ENCODE peak calls at places on chromosomes 4 and X, in six cellular contexts. E, J, N, B, P and G are unnamed samples.

GRCh38 chrX:119790977-119791436 is 423 bp downstream of the RPL39 start:
- DNase-seq in B (no peak), N (peak; percentile 13), P (no peak), E (no peak), J (peak; percentile 46), G (peak; percentile 48)

GRCh38 chr4:80017125-80017854 is 55.7 kb downstream of the ANTXR2 start:
- DNase-seq in P (no peak), B (no peak), E (no peak), J (no peak), N (no peak), G (peak; percentile 92)

GRCh38 chr4:109406337-109406931 is 27.2 kb upstream of the SEC24B start:
- DNase-seq in E (no peak), B (no peak), J (peak; percentile 63), P (no peak), N (peak; percentile 18), G (peak; percentile 72)

GRCh38 chr4:109078724-109079123 is 223.7 kb downstream of the COL25A1 start:
- DNase-seq in B (no peak), N (no peak), E (no peak), P (no peak), J (no peak), G (peak; percentile 85)

GRCh38 chrX:24796204-24796603 is 102.5 kb downstream of the POLA1 start:
- DNase-seq in J (no peak), P (no peak), E (no peak), N (no peak), B (no peak), G (no peak)

GRCh38 chr4:165364452-165365080 is 14.2 kb upstream of the CPE start:
- DNase-seq in P (no peak), B (no peak), E (no peak), N (no peak), J (no peak), G (peak; percentile 65)

GRCh38 chrX:41184312-41184711 is 99.1 kb downstream of the USP9X start:
- DNase-seq in E (no peak), N (no peak), J (peak; percentile 13), P (no peak), B (no peak), G (no peak)

GRCh38 chr4:8648296-8648695 is 55.7 kb downstream of the CPZ start:
- DNase-seq in E (no peak), N (no peak), P (no peak), J (no peak), B (no peak), G (no peak)

GRCh38 chr4:118278473-118279274 is 74.1 kb downstream of the PRSS12 start:
- DNase-seq in J (peak; percentile 98), B (peak; percentile 96), N (peak; percentile 96), E (peak; percentile 66), P (peak; percentile 83), G (peak; percentile 87)

GRCh38 chr4:6475492-6476020 is 3.1 kb upstream of the PPP2R2C start:
- DNase-seq in E (no peak), B (no peak), J (peak; percentile 3), P (no peak), N (no peak), G (no peak)

GRCh38 chr4:158065176-158065575 is 107.6 kb downstream of the GASK1B start:
- DNase-seq in E (no peak), B (no peak), J (no peak), P (no peak), N (no peak), G (no peak)

GRCh38 chrX:47523297-47523696 is 37.7 kb upstream of the ARAF start:
- DNase-seq in J (peak; percentile 76), B (peak; percentile 50), P (peak; percentile 67), N (peak; percentile 45), E (peak; percentile 57), G (peak; percentile 58)

GRCh38 chr4:110619401-110620247 is 3.3 kb downstream of the PITX2 start:
- DNase-seq in B (no peak), E (no peak), J (no peak), P (no peak), N (no peak), G (no peak)

GRCh38 chr4:166088576-166088975 is 215.5 kb downstream of the TLL1 start:
- DNase-seq in J (no peak), N (no peak), E (no peak), P (no peak), B (no peak), G (no peak)

GRCh38 chrX:916235-916609 is 285.6 kb downstream of the SHOX start:
- DNase-seq in P (no peak), B (no peak), N (no peak), J (no peak), E (no peak), G (peak; percentile 8)

GRCh38 chr4:156723951-156724668 is 247.5 kb downstream of the PDGFC start:
- DNase-seq in E (no peak), J (no peak), B (no peak), N (no peak), P (no peak), G (no peak)

GRCh38 chr4:6369924-6370645 is 100.4 kb downstream of the WFS1 start:
- DNase-seq in B (no peak), E (no peak), P (no peak), N (no peak), J (no peak), G (no peak)

GRCh38 chrX:7139202-7140081 is 8.1 kb upstream of the STS start:
- DNase-seq in E (no peak), J (no peak), N (no peak), B (no peak), P (no peak), G (peak; percentile 89)

GRCh38 chr4:122832732-122833131 is 6.1 kb downstream of the FGF2 start:
- DNase-seq in J (no peak), P (no peak), N (no peak), B (no peak), E (no peak), G (no peak)

GRCh38 chr4:147768113-147768512 is 36.2 kb downstream of the ARHGAP10 start:
- DNase-seq in B (peak; percentile 40), J (no peak), N (no peak), E (no peak), P (no peak), G (peak; percentile 69)

GRCh38 chr4:39097290-39097689 is 35.3 kb downstream of the KLHL5 start:
- DNase-seq in N (no peak), E (no peak), J (no peak), P (no peak), B (no peak), G (no peak)

GRCh38 chr4:44447563-44448504 is 775 bp downstream of the KCTD8 start:
- DNase-seq in E (no peak), J (no peak), P (no peak), B (peak; percentile 25), N (no peak), G (peak; percentile 2)

GRCh38 chr4:25815586-25815985 is 47.2 kb downstream of the SEL1L3 start:
- DNase-seq in E (no peak), J (no peak), B (no peak), N (no peak), P (no peak), G (peak; percentile 74)